ENCODE peak calls at places on chromosome 11, in eight cellular contexts. N is IMR-90, Z is right atrium auricular region, C is Peyer's patch, I is PC-3, G is aorta, J is stomach, O is GM23248. M is an unnamed sample.

GRCh38 chr11:30573951-30574350 is 12.2 kb downstream of the MPPED2 start:
- DNase-seq in G (no peak), Z (no peak), I (peak; percentile 8), C (no peak), J (no peak), N (peak; percentile 64), O (no peak), M (no peak)

GRCh38 chr11:69808708-69809107 is 10.5 kb downstream of the FGF3 start:
- DNase-seq in J (no peak), I (no peak), C (no peak), Z (no peak), O (no peak), G (no peak), N (peak; percentile 45), M (no peak)

GRCh38 chr11:120210651-120211521 is at the start of gene OAF:
- DNase-seq in N (peak; percentile 83), G (peak; percentile 89), Z (peak; percentile 82), O (peak; percentile 90), C (peak; percentile 81), J (peak; percentile 64), I (peak; percentile 89), M (peak; percentile 46)

GRCh38 chr11:132064987-132065620 is 694.7 kb downstream of the NTM start:
- DNase-seq in G (no peak), I (peak; percentile 79), Z (no peak), J (no peak), N (peak; percentile 99), O (peak; percentile 97), C (no peak), M (no peak)

GRCh38 chr11:114705280-114706024 is 27.1 kb downstream of the NXPE2 start:
- DNase-seq in O (no peak), N (no peak), I (no peak), C (no peak), Z (no peak), J (no peak), G (no peak), M (no peak)

GRCh38 chr11:69878927-69879733 is 59.9 kb upstream of the FGF3 start:
- DNase-seq in I (no peak), C (no peak), O (no peak), Z (no peak), G (no peak), J (no peak), N (no peak), M (no peak)

GRCh38 chr11:83773950-83774880 is 488.0 kb upstream of the CCDC90B start:
- DNase-seq in O (peak; percentile 71), J (no peak), I (peak; percentile 44), G (no peak), Z (no peak), N (peak; percentile 27), C (no peak), M (no peak)

GRCh38 chr11:29171350-29171950 is 845.4 kb downstream of the KCNA4 start:
- DNase-seq in C (no peak), J (no peak), I (no peak), G (no peak), O (peak; percentile 27), N (peak; percentile 37), Z (no peak), M (no peak)

GRCh38 chr11:69487391-69487790 is 5.9 kb downstream of the LINC01488 start:
- DNase-seq in O (no peak), G (peak; percentile 50), C (no peak), J (no peak), N (no peak), Z (no peak), I (no peak), M (no peak)

GRCh38 chr11:33266418-33267215 is 9.4 kb downstream of the HIPK3 start:
- DNase-seq in Z (peak; percentile 70), J (no peak), I (no peak), C (no peak), G (no peak), O (peak; percentile 72), N (peak; percentile 58), M (no peak)

GRCh38 chr11:118633979-118634378 is 26.6 kb downstream of the PHLDB1 start:
- DNase-seq in Z (no peak), G (no peak), O (peak; percentile 81), N (peak; percentile 44), C (no peak), I (no peak), J (no peak), M (no peak)

GRCh38 chr11:75851203-75851602 is 36.2 kb downstream of the UVRAG start:
- DNase-seq in N (no peak), G (no peak), O (peak; percentile 61), I (no peak), C (no peak), J (no peak), Z (no peak), M (no peak)

GRCh38 chr11:61488651-61489291 is 19.8 kb upstream of the LRRC10B start:
- DNase-seq in G (peak; percentile 69), C (peak; percentile 65), O (peak; percentile 38), J (peak; percentile 74), Z (no peak), I (peak; percentile 90), N (no peak), M (no peak)

GRCh38 chr11:43576834-43577521 is 103.6 kb upstream of the HSD17B12 start:
- DNase-seq in O (peak; percentile 80), G (no peak), I (peak; percentile 48), Z (no peak), C (no peak), N (peak; percentile 49), J (peak; percentile 44), M (no peak)

GRCh38 chr11:95230054-95231034 is 658 bp downstream of the SESN3 start:
- DNase-seq in Z (peak; percentile 64), J (no peak), I (no peak), O (peak; percentile 55), N (no peak), G (no peak), C (no peak), M (peak; percentile 32)

GRCh38 chr11:111764621-111765020 is 1.6 kb downstream of the PPP2R1B start:
- DNase-seq in G (no peak), O (peak; percentile 61), J (no peak), I (peak; percentile 73), Z (no peak), N (peak; percentile 51), C (no peak), M (no peak)

GRCh38 chr11:75365711-75366181 is 14.3 kb upstream of the ARRB1 start:
- DNase-seq in J (no peak), G (no peak), Z (no peak), I (peak; percentile 58), O (peak; percentile 78), C (no peak), N (peak; percentile 84), M (no peak)

DNA sequence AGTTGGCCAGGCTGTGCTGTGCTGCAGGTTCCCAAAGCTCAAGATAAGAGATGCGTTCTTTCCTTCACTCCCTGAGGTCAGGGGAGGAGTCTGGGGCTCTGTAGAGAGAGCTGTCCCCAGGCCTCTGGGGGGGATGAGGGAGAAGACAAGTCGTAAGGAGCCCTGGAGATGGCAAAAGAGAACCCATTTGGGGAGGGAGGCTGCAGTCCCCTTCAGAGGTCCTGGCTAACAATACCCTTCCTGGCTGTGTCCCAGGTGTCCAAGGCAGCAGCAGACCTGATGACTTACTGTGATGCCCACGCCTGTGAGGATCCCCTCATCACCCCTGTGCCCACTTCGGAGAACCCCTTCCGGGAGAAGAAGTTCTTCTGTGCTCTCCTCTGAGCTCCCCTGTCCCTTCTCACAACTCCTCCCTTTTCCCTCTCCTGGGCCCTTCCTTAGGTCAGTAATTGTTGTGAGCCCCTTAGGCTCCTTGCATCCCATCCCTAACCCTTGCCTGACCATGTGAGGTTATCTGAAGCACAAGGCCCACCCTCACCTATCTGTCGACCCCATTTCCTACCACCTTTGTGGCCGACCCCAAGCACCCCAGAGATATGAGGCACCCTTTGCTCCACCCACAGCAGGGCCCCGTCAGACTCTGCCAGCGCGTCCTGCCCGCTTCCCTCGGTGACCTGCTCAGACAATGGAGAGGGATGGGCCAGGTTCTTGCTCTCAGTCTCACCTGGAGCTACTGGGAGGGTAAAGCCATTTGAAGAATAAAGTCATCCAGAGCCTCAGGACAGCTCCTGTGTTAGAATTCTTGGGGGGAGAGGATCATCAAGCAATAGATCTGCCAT is 1.2 kb downstream of the GNG3 start:
- DNase-seq in O (no peak), Z (no peak), I (no peak), J (peak; percentile 36), C (peak; percentile 62), G (peak; percentile 78), N (no peak), M (peak; percentile 70)
- H3K4me1 ChIP-seq in O (peaks cover 21% of the 10 kb centered on the region), Z (no peaks in the 10 kb centered on the region), I (peaks cover 17% of the 10 kb centered on the region), J (peaks cover 83% of the 10 kb centered on the region), C (peaks cover 49% of the 10 kb centered on the region), G (no peaks in the 10 kb centered on the region), N (peaks cover 20% of the 10 kb centered on the region), M (peaks cover 44% of the 10 kb centered on the region)

DNA sequence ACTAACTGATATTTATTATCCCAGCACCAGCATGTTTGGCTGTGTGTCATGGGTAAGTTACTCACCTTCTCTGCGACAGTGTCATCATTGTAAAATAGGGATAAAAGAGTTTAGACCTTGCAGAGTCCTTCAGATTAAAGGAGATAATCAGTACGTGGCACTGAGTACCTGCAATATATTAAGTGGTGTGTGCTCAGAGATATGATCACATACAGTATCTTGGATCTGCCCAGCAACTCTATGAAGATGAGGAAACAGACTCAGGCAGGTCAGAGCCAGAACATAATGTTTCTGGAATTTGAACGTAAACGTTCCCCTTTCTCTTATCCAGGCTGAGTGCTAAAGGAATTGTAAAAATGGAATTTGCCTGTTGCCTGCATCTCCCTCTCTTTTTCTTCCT is 46.9 kb upstream of the ELF5 start:
- DNase-seq in G (no peak), O (no peak), N (no peak), J (no peak), Z (no peak), I (no peak), C (no peak), M (no peak)
- H3K27ac ChIP-seq in G (no peak overlapping the region), O (no peak overlapping the region), N (no peak overlapping the region), J (no peak overlapping the region), Z (no peak overlapping the region), I (no peak overlapping the region), C (no peak overlapping the region), M (no peak overlapping the region)

GRCh38 chr11:64684357-64684756 is 38.6 kb downstream of the NRXN2 start:
- DNase-seq in O (no peak), N (no peak), Z (no peak), G (no peak), C (no peak), I (no peak), J (no peak), M (no peak)
- H3K4me3 ChIP-seq in O (no peak overlapping the region), N (no peak overlapping the region), Z (no peak overlapping the region), G (no peak overlapping the region), C (no peak overlapping the region), I (no peak overlapping the region), J (no peak overlapping the region), M (no peak overlapping the region)

DNA sequence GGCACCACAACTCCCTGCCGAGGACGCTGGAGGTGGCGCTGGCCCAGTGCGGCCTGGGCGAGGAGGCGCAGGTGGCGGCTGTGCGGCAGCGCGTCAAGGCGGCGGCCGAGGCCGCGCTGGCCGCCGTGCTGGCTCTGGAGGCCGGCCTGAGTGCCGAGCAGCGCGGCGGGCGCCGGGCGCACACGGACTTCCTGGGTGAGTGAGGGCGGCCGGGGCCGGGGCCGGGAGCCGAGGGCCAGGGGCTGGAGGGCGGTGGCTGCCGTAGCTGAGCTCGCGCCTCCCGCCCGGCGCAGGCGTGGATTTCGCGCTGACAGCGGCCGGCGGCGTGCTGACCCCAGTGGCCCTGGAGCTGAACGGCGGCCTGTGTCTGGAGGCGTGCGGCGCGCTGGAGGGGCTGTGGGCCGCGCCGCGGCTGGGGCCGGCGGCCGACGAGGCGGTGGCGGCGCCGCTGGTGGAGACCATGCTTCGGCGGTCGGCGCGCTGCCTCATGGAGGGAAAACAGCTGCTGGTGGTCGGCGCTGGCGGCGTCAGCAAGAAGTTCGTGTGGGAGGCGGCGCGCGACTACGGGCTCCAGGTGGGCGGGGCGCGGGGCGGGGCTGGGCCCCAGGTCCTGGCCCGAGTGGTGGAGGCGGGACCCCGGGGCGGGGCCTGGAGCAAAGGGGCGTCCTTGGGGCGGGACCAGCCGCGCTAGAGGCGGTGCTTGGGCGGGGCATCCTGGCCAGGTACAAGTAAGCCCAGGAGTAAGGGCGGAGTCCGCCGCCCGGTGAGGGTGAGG is 5.4 kb downstream of the CARNS1 start:
- DNase-seq in Z (peak; percentile 97), J (peak; percentile 99), G (peak; percentile 99), O (peak; percentile 95), I (peak; percentile 98), C (peak; percentile 100), N (peak; percentile 80), M (peak; percentile 100)
- H3K4me1 ChIP-seq in Z (no peaks in the 10 kb centered on the region), J (peaks cover 53% of the 10 kb centered on the region), G (no peaks in the 10 kb centered on the region), O (no peaks in the 10 kb centered on the region), I (peaks cover 13% of the 10 kb centered on the region), C (peaks cover 21% of the 10 kb centered on the region), N (peaks cover 5% of the 10 kb centered on the region), M (peaks cover 50% of the 10 kb centered on the region)